ENCODE peak calls at places on chromosomes 1 and 21, in eight cellular contexts. N is prostate gland; U is CD8-positive, alpha-beta T cell; L is PC-9; G is psoas muscle; H is transverse colon; I is cardiac muscle cell; T is right lobe of liver. A is an unnamed sample.
A peak's percentile ranks its signal among the peaks of the same experiment; 100 is the strongest.

GRCh38 chr1:202692959-202693555 is 17.2 kb downstream of the SYT2 start:
- DNase-seq in N (peak; percentile 31), U (peak; percentile 71), L (no peak), G (peak; percentile 72), H (peak; percentile 61), I (peak; percentile 79), T (peak; percentile 51), A (peak; percentile 68)

GRCh38 chr1:157377216-157377821 is 175.0 kb downstream of the FCRL5 start:
- DNase-seq in N (no peak), U (no peak), L (no peak), G (no peak), H (peak; percentile 46), I (peak; percentile 38), T (no peak), A (no peak)

GRCh38 chr1:205041998-205042910 is 758 bp upstream of the CNTN2 start:
- DNase-seq in N (no peak), U (no peak), L (no peak), G (no peak), H (no peak), I (no peak), T (no peak), A (no peak)

GRCh38 chr1:182129398-182129797 is 67.9 kb upstream of the ZNF648 start:
- DNase-seq in N (no peak), U (no peak), L (no peak), G (no peak), H (no peak), I (no peak), T (no peak), A (no peak)

GRCh38 chr1:23452011-23452411 is 27.5 kb upstream of the TCEA3 start:
- DNase-seq in N (peak; percentile 97), U (peak; percentile 51), L (peak; percentile 91), G (peak; percentile 80), H (peak; percentile 91), I (peak; percentile 23), T (no peak), A (no peak)

GRCh38 chr1:233897325-233898162 is 6.9 kb upstream of the SLC35F3 start:
- DNase-seq in N (no peak), U (no peak), L (no peak), G (no peak), H (no peak), I (no peak), T (no peak), A (no peak)

GRCh38 chr1:76576876-76577817 is 290.1 kb upstream of the ST6GALNAC5 start:
- DNase-seq in N (no peak), U (no peak), L (no peak), G (no peak), H (no peak), I (no peak), T (no peak), A (no peak)

GRCh38 chr21:24445517-24445916 is 1161.8 kb downstream of the MRPL39 start:
- DNase-seq in N (no peak), U (no peak), L (no peak), G (no peak), H (no peak), I (no peak), T (no peak), A (no peak)

GRCh38 chr1:13435456-13435855 is 25.2 kb downstream of the PRAMEF20 start:
- DNase-seq in N (no peak), U (no peak), L (no peak), G (no peak), H (no peak), I (no peak), T (no peak), A (no peak)

GRCh38 chr1:235357485-235358378 is 9.5 kb upstream of the TBCE start:
- DNase-seq in N (no peak), U (no peak), L (no peak), G (no peak), H (peak; percentile 22), I (no peak), T (no peak), A (no peak)

GRCh38 chr1:95041491-95042165 is 31.1 kb downstream of the ALG14 start:
- DNase-seq in N (peak; percentile 75), U (no peak), L (peak; percentile 79), G (no peak), H (peak; percentile 60), I (peak; percentile 92), T (no peak), A (no peak)

GRCh38 chr1:67144696-67145095 is 9.9 kb upstream of the C1orf141 start:
- DNase-seq in N (no peak), U (peak; percentile 37), L (no peak), G (no peak), H (no peak), I (peak; percentile 28), T (no peak), A (no peak)

GRCh38 chr1:20883766-20884165 is 96.7 kb upstream of the HP1BP3 start:
- DNase-seq in N (no peak), U (no peak), L (no peak), G (no peak), H (no peak), I (no peak), T (no peak), A (no peak)

GRCh38 chr1:165717918-165718515 is 19.7 kb upstream of the ALDH9A1 start:
- DNase-seq in N (peak; percentile 45), U (peak; percentile 23), L (peak; percentile 41), G (no peak), H (peak; percentile 60), I (peak; percentile 79), T (no peak), A (peak; percentile 31)

GRCh38 chr1:153494976-153495535 is 34.6 kb upstream of the S100A7 start:
- DNase-seq in N (peak; percentile 27), U (peak; percentile 81), L (no peak), G (peak; percentile 89), H (peak; percentile 76), I (peak; percentile 75), T (peak; percentile 73), A (peak; percentile 79)
- H3K27me3 ChIP-seq in N (no peaks in the 10 kb centered on the region), U (peaks cover 5% of the 10 kb centered on the region), L (no peaks in the 10 kb centered on the region), G (no peaks in the 10 kb centered on the region), H (no peaks in the 10 kb centered on the region), I (no peaks in the 10 kb centered on the region), T (no peaks in the 10 kb centered on the region), A (no peaks in the 10 kb centered on the region)

DNA sequence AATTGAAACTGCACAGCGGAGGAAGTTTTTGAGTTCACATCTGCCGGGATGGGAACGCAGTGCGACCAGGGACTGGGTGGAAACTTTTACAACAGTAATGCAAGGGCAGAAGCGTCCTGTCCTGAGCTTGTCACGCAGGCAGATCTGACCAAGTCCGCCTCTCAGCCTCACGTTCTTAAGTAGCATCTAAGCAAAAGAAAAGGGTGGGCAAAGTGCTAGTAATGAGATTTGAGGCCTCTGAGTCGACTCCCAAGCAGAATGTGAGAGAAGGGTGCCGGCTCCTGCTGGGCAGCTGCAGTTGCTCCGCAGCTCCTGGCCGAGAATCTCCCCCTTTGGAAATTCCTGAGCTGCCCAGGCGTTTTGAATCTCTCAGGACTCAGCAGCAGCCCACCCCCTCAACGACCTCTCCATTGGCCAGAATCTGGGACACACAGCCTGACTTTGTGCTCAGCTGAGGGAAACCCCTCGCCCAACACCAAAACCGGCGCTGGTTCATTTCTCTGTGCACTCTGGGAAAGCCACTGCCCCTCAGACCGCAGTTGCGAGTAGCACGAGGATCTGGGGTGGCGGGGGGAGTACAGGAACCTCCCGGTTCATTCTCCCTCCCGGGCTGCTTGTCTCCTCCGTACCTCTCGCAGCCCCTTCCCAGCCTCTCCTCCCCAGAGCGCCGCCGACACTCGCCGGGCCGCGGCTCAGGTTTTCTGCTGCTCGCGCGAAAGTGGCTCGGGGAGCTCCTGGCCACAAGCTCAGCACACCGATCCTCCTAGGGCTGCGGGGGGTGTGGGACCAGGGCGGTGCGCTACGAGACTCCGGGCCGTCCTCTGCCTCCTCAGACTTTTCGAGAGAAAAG is 898 bp upstream of the S1PR1 start:
- DNase-seq in N (peak; percentile 28), U (peak; percentile 73), L (peak; percentile 56), G (peak; percentile 61), H (no peak), I (peak; percentile 53), T (peak; percentile 58), A (peak; percentile 35)
- TF ChIP-seq CTCF in N (no peak), U (no peak), L (no peak), G (no peak), H (no peak), I (no peak), T (no peak), A (no peak)

DNA sequence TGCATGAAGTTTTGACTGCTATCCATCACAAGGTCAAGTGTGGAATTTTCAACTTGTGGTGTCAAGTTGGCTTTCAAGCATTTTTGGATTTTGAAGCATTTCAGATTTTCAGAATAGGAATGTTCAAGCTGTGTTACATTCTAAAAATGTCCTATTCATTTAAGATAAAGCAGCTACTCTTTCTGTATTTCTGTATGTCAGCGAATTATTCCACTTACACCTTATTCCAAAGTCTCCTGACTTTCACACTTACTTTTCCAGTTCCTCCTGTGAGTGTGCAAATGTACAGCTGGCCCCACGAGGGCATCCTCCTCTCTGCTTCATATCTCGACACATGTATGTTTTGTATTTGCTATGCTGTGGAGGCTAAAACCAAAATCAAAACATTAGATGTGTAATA is 51.9 kb downstream of the RC3H1 start:
- DNase-seq in N (no peak), U (no peak), L (no peak), G (no peak), H (no peak), I (no peak), T (no peak), A (no peak)
- H3K36me3 ChIP-seq in N (no peaks in the 10 kb centered on the region), U (peaks cover 22% of the 10 kb centered on the region), L (peaks cover 23% of the 10 kb centered on the region), G (no peaks in the 10 kb centered on the region), H (peaks cover 86% of the 10 kb centered on the region), I (peaks cover 82% of the 10 kb centered on the region), T (peaks cover 51% of the 10 kb centered on the region), A (peaks cover 70% of the 10 kb centered on the region)

DNA sequence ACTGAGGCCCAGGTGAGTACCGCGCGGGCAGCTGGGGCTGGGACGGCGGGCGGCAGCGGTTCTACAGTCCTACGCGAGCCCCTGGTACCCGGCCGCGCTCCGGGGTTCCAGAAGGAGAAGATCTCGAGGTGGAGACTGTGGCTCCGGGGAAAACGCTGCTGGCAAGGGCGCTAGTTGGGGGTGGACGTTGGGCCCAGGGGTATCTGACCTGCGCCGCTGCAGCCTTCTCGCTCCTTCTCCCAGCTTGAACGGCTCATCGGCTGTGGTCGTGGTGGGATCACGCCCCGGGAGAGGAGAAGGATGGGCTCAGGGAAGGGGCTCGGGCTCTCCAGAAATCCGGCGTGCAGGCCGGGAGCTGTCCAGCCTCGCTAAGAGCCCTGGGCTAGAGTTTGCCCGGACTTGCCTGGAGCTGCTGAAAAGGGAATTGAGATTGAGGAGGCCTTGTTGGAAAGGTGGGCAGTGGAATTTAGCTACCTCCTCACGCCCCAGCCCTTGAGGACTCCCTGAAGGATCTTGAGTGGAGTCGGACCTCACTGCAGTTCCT is 1.1 kb upstream of the POU3F1 start:
- DNase-seq in N (no peak), U (no peak), L (no peak), G (no peak), H (no peak), I (peak; percentile 42), T (no peak), A (no peak)
- H3K27me3 ChIP-seq in N (peaks cover 29% of the 10 kb centered on the region), U (peaks cover 22% of the 10 kb centered on the region), L (peaks cover 9% of the 10 kb centered on the region), G (peaks cover 17% of the 10 kb centered on the region), H (peaks cover 71% of the 10 kb centered on the region), I (peaks cover 80% of the 10 kb centered on the region), T (peaks cover 10% of the 10 kb centered on the region), A (peaks cover 49% of the 10 kb centered on the region)

DNA sequence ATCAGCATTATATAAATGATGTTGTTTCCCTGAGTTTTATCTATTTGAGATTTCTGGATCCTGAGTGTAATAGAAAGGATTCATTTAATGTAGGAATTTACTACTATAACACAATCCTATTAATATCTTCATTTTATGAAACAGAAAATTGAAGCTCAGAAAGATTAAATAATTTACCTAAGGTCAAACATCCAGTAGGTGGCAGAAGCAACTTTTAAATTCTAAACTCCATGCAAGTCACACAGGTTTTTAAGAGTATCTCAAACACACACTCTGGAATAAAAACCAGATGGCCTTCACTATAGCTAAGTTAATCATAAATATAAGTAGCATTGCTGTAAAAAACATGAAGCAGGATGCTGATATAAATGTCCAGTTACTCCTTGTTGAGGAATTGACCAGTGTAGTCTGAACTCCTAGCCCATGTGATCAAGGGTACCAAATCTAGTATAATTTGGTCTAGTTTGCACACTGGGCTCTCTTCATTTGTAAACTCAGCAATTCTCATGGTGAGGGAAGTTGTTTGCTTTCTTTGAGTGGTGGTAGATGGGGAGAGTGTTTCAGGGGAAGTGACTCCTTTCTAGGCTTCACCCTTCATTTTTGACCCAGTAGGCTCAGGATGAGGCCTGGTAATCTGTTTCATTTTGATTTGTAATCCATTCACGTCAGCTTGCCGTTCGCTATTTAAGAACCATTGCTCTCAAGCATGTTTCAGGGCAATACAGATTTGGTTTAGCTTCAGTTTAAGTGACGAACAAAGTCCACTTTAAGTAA is 9.3 kb upstream of the FMO3 start:
- DNase-seq in N (no peak), U (no peak), L (no peak), G (no peak), H (no peak), I (peak; percentile 83), T (no peak), A (no peak)
- TF ChIP-seq CTCF in N (peak; percentile 29), U (no peak), L (peak; percentile 51), G (peak; percentile 35), H (peak; percentile 46), I (peak; percentile 46), T (peak; percentile 47), A (peak; percentile 51)